ENCODE peak calls at places on chromosomes 16 and 17, in seven cellular contexts. J is mesenchymal stem cell, F is IMR-90, S is mesendoderm, Y is H1, E is neuronal stem cell, W is trophoblast cell. H is an unnamed sample.

GRCh38 chr17:49502258-49502657 is 7.2 kb downstream of the NGFR start:
- DNase-seq in J (no peak), F (no peak), S (no peak), Y (no peak), E (no peak), W (no peak), H (no peak)

GRCh38 chr17:44383861-44384260 is 5.6 kb downstream of the ITGA2B start:
- DNase-seq in J (no peak), F (no peak), S (no peak), Y (no peak), E (no peak), W (no peak), H (no peak)

GRCh38 chr17:15161395-15161794 is 103.7 kb downstream of the PMP22 start:
- DNase-seq in J (no peak), F (no peak), S (no peak), Y (no peak), E (no peak), W (no peak), H (no peak)

GRCh38 chr17:74430706-74431567 is 951 bp upstream of the GPRC5C start:
- DNase-seq in J (peak), F (peak), S (peak), Y (peak), E (peak), W (no peak), H (peak)

GRCh38 chr16:59213952-59214351 is 479.8 kb upstream of the GOT2 start:
- DNase-seq in J (no peak), F (no peak), S (no peak), Y (no peak), E (no peak), W (no peak), H (no peak)

GRCh38 chr17:77666881-77667395 is 291.6 kb upstream of the TNRC6C start:
- DNase-seq in J (no peak), F (no peak), S (no peak), Y (no peak), E (no peak), W (no peak), H (no peak)

GRCh38 chr17:83084621-83085056 is 5.2 kb downstream of the METRNL start:
- DNase-seq in J (no peak), F (no peak), S (no peak), Y (no peak), E (no peak), W (no peak), H (no peak)

GRCh38 chr16:28473714-28474265 is 1.7 kb upstream of the NPIPB7 start:
- DNase-seq in J (no peak), F (no peak), S (no peak), Y (no peak), E (no peak), W (no peak), H (no peak)

GRCh38 chr17:17570207-17570797 is 21.2 kb downstream of the PEMT start:
- DNase-seq in J (peak), F (peak), S (peak), Y (peak), E (no peak), W (no peak), H (peak)

GRCh38 chr17:39848600-39848999 is 15.5 kb downstream of the IKZF3 start:
- DNase-seq in J (no peak), F (no peak), S (no peak), Y (no peak), E (no peak), W (no peak), H (no peak)

GRCh38 chr17:2723997-2724782 is 12.6 kb upstream of the CLUH start:
- DNase-seq in J (no peak), F (no peak), S (peak), Y (peak), E (peak), W (no peak), H (peak)

GRCh38 chr17:29617125-29617480 is 5.6 kb downstream of the CORO6 start:
- DNase-seq in J (peak), F (peak), S (peak), Y (peak), E (no peak), W (peak), H (peak)

GRCh38 chr16:71737501-71737900 is 13.0 kb upstream of the PHLPP2 start:
- DNase-seq in J (no peak), F (no peak), S (no peak), Y (no peak), E (no peak), W (no peak), H (no peak)

GRCh38 chr16:1989826-1990335 is at the start of gene SYNGR3:
- DNase-seq in J (no peak), F (no peak), S (peak), Y (peak), E (no peak), W (no peak), H (no peak)

GRCh38 chr16:23959069-23959800 is 123.5 kb downstream of the PRKCB start:
- DNase-seq in J (no peak), F (no peak), S (no peak), Y (no peak), E (no peak), W (no peak), H (no peak)

GRCh38 chr17:51029568-51030463 is 90.9 kb downstream of the SPAG9 start:
- DNase-seq in J (peak), F (peak), S (no peak), Y (no peak), E (no peak), W (no peak), H (no peak)

GRCh38 chr16:87917503-87917902 is 18.8 kb downstream of the CA5A start:
- DNase-seq in J (no peak), F (no peak), S (no peak), Y (no peak), E (no peak), W (no peak), H (no peak)

GRCh38 chr16:87918314-87918713 is 18.0 kb downstream of the CA5A start:
- DNase-seq in J (no peak), F (no peak), S (no peak), Y (no peak), E (no peak), W (no peak), H (no peak)

GRCh38 chr16:87919681-87919994 is 16.7 kb downstream of the CA5A start:
- DNase-seq in J (no peak), F (no peak), S (peak), Y (no peak), E (no peak), W (no peak), H (peak)

GRCh38 chr16:87921236-87921773 is 15.0 kb downstream of the CA5A start:
- DNase-seq in J (no peak), F (no peak), S (no peak), Y (no peak), E (no peak), W (no peak), H (no peak)

GRCh38 chr16:87918866-87919680 is 17.3 kb downstream of the CA5A start:
- DNase-seq in J (no peak), F (no peak), S (no peak), Y (no peak), E (no peak), W (no peak), H (no peak)
- H3K23ac ChIP-seq in J (no peak), F (no peak), S (no peak), Y (no peak), E (no peak), W (no peak), H (no peak)

GRCh38 chr16:15953477-15953876 is 4.1 kb downstream of the ABCC1 start:
- DNase-seq in J (no peak), F (no peak), S (no peak), Y (no peak), E (no peak), W (no peak), H (no peak)

GRCh38 chr16:15953929-15954813 is 4.8 kb downstream of the ABCC1 start:
- DNase-seq in J (no peak), F (no peak), S (no peak), Y (no peak), E (no peak), W (no peak), H (no peak)

GRCh38 chr16:15950869-15951268 is 1.5 kb downstream of the ABCC1 start:
- DNase-seq in J (no peak), F (no peak), S (no peak), Y (no peak), E (no peak), W (no peak), H (no peak)

GRCh38 chr16:15951852-15952251 is 2.4 kb downstream of the ABCC1 start:
- DNase-seq in J (no peak), F (no peak), S (no peak), Y (no peak), E (no peak), W (no peak), H (no peak)

GRCh38 chr16:15952265-15952711 is 2.9 kb downstream of the ABCC1 start:
- DNase-seq in J (peak), F (no peak), S (no peak), Y (no peak), E (no peak), W (no peak), H (no peak)
- H3K23ac ChIP-seq in J (no peak), F (peak), S (no peak), Y (no peak), E (no peak), W (no peak), H (no peak)

DNA sequence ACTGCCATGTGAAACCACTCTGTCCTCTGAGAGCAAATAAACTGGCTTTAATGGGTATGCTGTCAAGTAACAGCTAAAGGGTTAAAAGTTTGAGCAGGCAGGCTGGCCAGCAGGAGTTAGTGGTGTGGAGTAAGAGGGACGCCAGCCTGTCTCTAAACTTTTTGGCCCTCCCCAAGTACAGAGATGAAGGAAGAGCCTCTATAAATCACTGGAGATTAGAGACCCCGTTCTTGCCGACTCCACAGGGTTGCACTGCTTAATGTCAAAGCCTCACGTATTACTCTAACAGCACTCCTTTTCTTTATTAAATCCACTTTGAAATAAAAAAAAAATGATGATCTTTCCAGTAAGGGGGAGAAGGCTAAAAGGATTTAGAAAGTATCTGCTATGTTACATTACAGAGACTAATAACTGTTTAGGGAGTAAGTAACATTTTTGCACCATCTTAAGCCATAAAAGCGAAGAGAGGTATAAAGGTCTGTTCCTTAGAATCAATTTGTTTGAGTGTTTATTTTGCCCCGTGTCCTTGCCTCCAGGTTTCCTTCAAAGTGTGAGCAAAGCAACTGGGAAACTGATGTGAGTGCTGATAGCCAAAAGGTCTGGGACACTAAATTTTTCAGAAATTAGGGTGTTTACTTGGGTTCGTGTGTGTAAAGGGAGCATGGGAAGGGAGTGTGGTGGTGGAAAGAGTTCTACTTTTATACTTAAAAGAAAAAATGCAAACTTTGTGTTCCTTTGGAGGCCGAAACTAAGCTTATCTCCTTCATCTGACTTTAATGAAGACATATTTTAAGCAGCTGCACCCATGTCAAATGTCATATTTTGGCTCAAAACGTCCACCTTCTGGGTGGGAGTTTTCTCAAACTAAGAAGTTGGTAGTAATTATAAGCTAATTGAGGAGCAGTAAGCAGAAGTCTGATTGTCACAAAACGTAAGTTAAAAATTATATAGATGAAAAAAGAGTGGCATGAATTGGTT is 109.9 kb upstream of the TBX2 start:
- DNase-seq in J (peak), F (no peak), S (no peak), Y (no peak), E (no peak), W (no peak), H (no peak)
- H3K23ac ChIP-seq in J (no peak), F (peak), S (no peak), Y (no peak), E (no peak), W (no peak), H (no peak)

GRCh38 chr16:12211870-12212690 is 235.5 kb downstream of the SNX29 start:
- DNase-seq in J (no peak), F (no peak), S (no peak), Y (no peak), E (no peak), W (no peak), H (no peak)
- H3K23ac ChIP-seq in J (no peak), F (no peak), S (no peak), Y (no peak), E (no peak), W (no peak), H (no peak)